ENCODE peak calls at places on chromosomes 7 and 10, in seven cellular contexts. F is PC-3, J is uterus, O is Panc1, Z is stomach, N is fibroblast of mammary gland, W is heart left ventricle. E is an unnamed sample.
A peak's percentile ranks its signal among the peaks of the same experiment; 100 is the strongest.

GRCh38 chr10:67087140-67087436 is 161.3 kb downstream of the LRRTM3 start:
- DNase-seq in O (no peak), W (no peak), N (no peak), F (no peak), Z (no peak), J (no peak), E (no peak)

GRCh38 chr7:108596560-108596959 is 26.9 kb downstream of the DNAJB9 start:
- DNase-seq in Z (no peak), W (no peak), N (no peak), O (no peak), J (no peak), F (no peak), E (no peak)

GRCh38 chr10:14820010-14820774 is 17.6 kb downstream of the CDNF start:
- DNase-seq in N (peak; percentile 85), Z (no peak), W (no peak), J (no peak), O (no peak), F (peak; percentile 81), E (no peak)

GRCh38 chr7:116924741-116925140 is 28.6 kb upstream of the ST7 start:
- DNase-seq in Z (no peak), W (no peak), N (peak; percentile 21), O (no peak), F (peak; percentile 12), J (no peak), E (no peak)

GRCh38 chr10:86344714-86345161 is 21.9 kb downstream of the GRID1 start:
- DNase-seq in N (no peak), J (no peak), F (peak; percentile 4), W (no peak), Z (no peak), O (no peak), E (no peak)

GRCh38 chr10:17353568-17353967 is 100.8 kb downstream of the ST8SIA6 start:
- DNase-seq in F (peak; percentile 81), J (no peak), Z (no peak), W (no peak), O (no peak), N (peak; percentile 48), E (peak; percentile 26)

GRCh38 chr7:157017149-157017548 is 6.7 kb upstream of the MNX1 start:
- DNase-seq in F (no peak), Z (no peak), W (no peak), N (no peak), J (no peak), O (no peak), E (no peak)

GRCh38 chr10:101588879-101589278 is 758 bp downstream of the DPCD start:
- DNase-seq in F (no peak), W (no peak), Z (no peak), N (peak; percentile 43), J (no peak), O (no peak), E (no peak)

GRCh38 chr10:94016727-94017714 is 23.3 kb downstream of the PLCE1 start:
- DNase-seq in O (no peak), Z (no peak), J (no peak), N (peak; percentile 50), F (no peak), W (no peak), E (no peak)

GRCh38 chr7:154674191-154674590 is 328.7 kb downstream of the PAXIP1 start:
- DNase-seq in Z (no peak), W (no peak), N (no peak), O (no peak), F (no peak), J (no peak), E (no peak)

GRCh38 chr7:141651417-141651816 is 50.5 kb downstream of the DENND11 start:
- DNase-seq in N (no peak), O (no peak), W (no peak), J (no peak), Z (no peak), F (no peak), E (no peak)

GRCh38 chr7:142860968-142861367 is 6.1 kb downstream of the EPHB6 start:
- DNase-seq in F (no peak), O (no peak), J (no peak), Z (no peak), W (no peak), N (no peak), E (no peak)

GRCh38 chr7:55366461-55367138 is 1.5 kb downstream of the LANCL2 start:
- DNase-seq in J (no peak), W (no peak), N (no peak), Z (no peak), O (no peak), F (peak; percentile 5), E (no peak)

GRCh38 chr10:118870467-118871243 is 115.9 kb upstream of the CACUL1 start:
- DNase-seq in O (no peak), J (peak; percentile 65), N (peak; percentile 97), W (peak; percentile 44), Z (no peak), F (peak; percentile 64), E (peak; percentile 76)

GRCh38 chr7:155685791-155686160 is 41.3 kb downstream of the RBM33 start:
- DNase-seq in F (no peak), O (no peak), Z (no peak), N (no peak), J (no peak), W (no peak), E (no peak)

GRCh38 chr7:82362129-82362528 is 81.4 kb downstream of the CACNA2D1 start:
- DNase-seq in N (peak; percentile 85), O (no peak), F (no peak), J (no peak), W (no peak), Z (no peak), E (no peak)

GRCh38 chr7:22559829-22560489 is 60.0 kb upstream of the STEAP1B start:
- DNase-seq in F (peak; percentile 86), Z (peak; percentile 63), W (peak; percentile 70), O (peak; percentile 86), N (peak; percentile 87), J (peak; percentile 71), E (no peak)

GRCh38 chr10:17290226-17290625 is 62.2 kb downstream of the VIM start:
- DNase-seq in W (no peak), J (no peak), N (peak; percentile 25), Z (no peak), F (peak; percentile 63), O (peak; percentile 5), E (no peak)

GRCh38 chr10:67107670-67108069 is 181.8 kb downstream of the LRRTM3 start:
- DNase-seq in N (no peak), J (no peak), W (no peak), O (no peak), Z (no peak), F (no peak), E (no peak)

GRCh38 chr7:37642028-37642540 is 41.5 kb upstream of the GPR141 start:
- DNase-seq in W (no peak), J (no peak), Z (no peak), N (no peak), F (no peak), O (no peak), E (peak; percentile 15)

GRCh38 chr10:98396096-98397053 is 18.6 kb downstream of the PYROXD2 start:
- DNase-seq in F (no peak), Z (no peak), W (no peak), O (no peak), J (no peak), N (no peak), E (no peak)

DNA sequence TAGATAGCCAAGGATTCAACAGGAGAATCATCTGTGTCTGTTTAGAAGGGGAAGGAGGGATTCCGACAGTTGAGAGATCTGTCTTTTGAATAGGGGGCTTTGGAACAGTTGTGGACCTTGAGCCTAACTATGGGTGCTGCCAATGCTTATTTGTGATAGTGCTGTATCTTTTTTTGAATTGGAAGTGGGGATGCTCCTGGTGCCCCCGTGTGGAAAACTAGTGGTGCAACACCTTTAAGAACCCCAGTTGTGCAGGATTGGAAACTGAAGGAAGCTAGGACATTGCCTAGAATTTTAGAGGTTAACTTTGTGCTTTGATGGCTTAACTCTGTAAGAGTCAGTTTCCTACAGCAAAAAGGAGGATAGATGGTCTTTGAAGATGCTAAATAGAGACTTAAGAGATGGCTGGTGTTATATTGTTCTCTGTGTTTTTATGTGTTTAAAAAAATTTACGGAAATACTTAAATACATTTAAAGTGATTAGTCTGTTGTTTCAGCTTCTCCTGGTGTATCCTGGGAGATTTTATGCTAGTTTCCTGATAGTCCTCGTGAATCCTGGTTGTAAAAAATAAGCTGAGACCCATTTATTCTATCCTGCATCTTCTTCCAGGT is 69.3 kb downstream of the AP3M1 start:
- DNase-seq in N (peak; percentile 64), F (peak; percentile 94), W (no peak), J (peak; percentile 42), Z (peak; percentile 43), O (peak; percentile 57), E (no peak)
- TF ChIP-seq CTCF in N (peak; percentile 85), F (no peak), W (peak; percentile 59), J (peak; percentile 71), Z (no peak), O (peak; percentile 90), E (peak; percentile 91)

DNA sequence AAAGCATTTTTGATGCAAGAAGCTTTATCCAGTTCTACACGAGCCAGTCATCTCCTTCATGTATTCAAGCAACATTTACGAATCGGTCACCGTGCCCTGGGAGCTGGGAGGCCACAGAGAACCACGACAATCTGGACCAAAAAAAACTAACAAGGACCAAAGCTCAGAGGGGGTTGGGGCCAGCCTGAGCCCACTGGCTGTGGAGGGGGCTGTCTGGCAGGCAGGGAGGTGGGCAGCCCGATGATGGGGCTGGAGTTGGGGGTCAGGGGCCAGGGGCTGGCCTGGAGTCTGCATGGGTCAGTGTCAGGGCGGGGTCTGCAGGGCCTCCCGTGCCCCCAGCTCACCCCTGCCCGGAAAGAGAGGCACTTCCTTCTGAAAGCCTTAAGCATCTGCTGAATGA is 12.5 kb upstream of the GRIFIN start:
- DNase-seq in O (no peak), F (no peak), W (peak; percentile 25), J (peak; percentile 20), Z (no peak), N (no peak), E (no peak)
- H3K4me3 ChIP-seq in O (no peak overlapping the region), F (no peak overlapping the region), W (no peak overlapping the region), J (no peak overlapping the region), Z (no peak overlapping the region), N (no peak overlapping the region), E (no peak overlapping the region)

GRCh38 chr10:72567884-72568283 is 58.0 kb downstream of the MICU1 start:
- DNase-seq in O (peak; percentile 46), J (no peak), N (peak; percentile 3), Z (no peak), F (peak; percentile 48), W (no peak), E (peak; percentile 33)
- TF ChIP-seq CTCF in O (peak; percentile 69), J (peak; percentile 6), N (peak; percentile 36), Z (no peak), F (no peak), W (peak; percentile 31), E (peak; percentile 74)

GRCh38 chr10:61897671-61898434 is 3.6 kb upstream of the ARID5B start:
- DNase-seq in W (peak; percentile 38), J (peak; percentile 52), N (peak; percentile 57), Z (peak; percentile 55), O (no peak), F (peak; percentile 64), E (no peak)

GRCh38 chr10:61896854-61897661 is 4.4 kb upstream of the ARID5B start:
- DNase-seq in F (peak; percentile 91), N (peak; percentile 89), Z (peak; percentile 49), J (peak; percentile 52), O (peak; percentile 67), W (peak; percentile 63), E (no peak)

GRCh38 chr10:61899663-61899996 is 1.9 kb upstream of the ARID5B start:
- DNase-seq in Z (no peak), W (no peak), F (no peak), J (no peak), O (no peak), N (no peak), E (no peak)

GRCh38 chr10:61899045-61899444 is 2.5 kb upstream of the ARID5B start:
- DNase-seq in J (no peak), N (peak; percentile 69), O (no peak), Z (no peak), F (peak; percentile 100), W (no peak), E (no peak)

GRCh38 chr10:61898435-61898778 is 3.1 kb upstream of the ARID5B start:
- DNase-seq in Z (no peak), N (no peak), J (no peak), F (peak; percentile 28), O (no peak), W (no peak), E (no peak)
- H3K4me3 ChIP-seq in Z (no peak overlapping the region), N (no peak overlapping the region), J (no peak overlapping the region), F (peak overlapping the region; percentile 75), O (peak overlapping the region; percentile 64), W (no peak overlapping the region), E (no peak overlapping the region)